ENCODE peak calls at places on chromosome 20, in four cellular contexts. J, T, Q and Y are unnamed samples.

GRCh38 chr20:5933802-5934436 is 16.4 kb downstream of the TRMT6 start:
- DNase-seq in J (no peak), Q (peak), T (peak), Y (peak)

GRCh38 chr20:34302312-34302722 is 838 bp downstream of the AHCY start:
- DNase-seq in J (no peak), T (no peak), Q (no peak), Y (no peak)

GRCh38 chr20:62916703-62917476 is 9.4 kb downstream of the DIDO1 start:
- DNase-seq in Q (no peak), T (no peak), J (no peak), Y (no peak)

GRCh38 chr20:23143098-23143497 is 57.0 kb upstream of the CD93 start:
- DNase-seq in J (peak), Q (peak), T (peak), Y (peak)

GRCh38 chr20:35277531-35278395 is at the start of gene MMP24OS:
- DNase-seq in T (peak), J (peak), Q (peak), Y (peak)

GRCh38 chr20:60131375-60131774 is 173.2 kb downstream of the CDH26 start:
- DNase-seq in Q (peak), T (peak), J (no peak), Y (no peak)

GRCh38 chr20:43846516-43846905 is 68.1 kb upstream of the TOX2 start:
- DNase-seq in J (no peak), Q (no peak), T (no peak), Y (no peak)

GRCh38 chr20:33169176-33169794 is 1.3 kb downstream of the BPIFA2 start:
- DNase-seq in Q (no peak), J (no peak), T (peak), Y (peak)

GRCh38 chr20:57092112-57092899 is 174.1 kb downstream of the BMP7 start:
- DNase-seq in Q (peak), J (peak), T (peak), Y (peak)

GRCh38 chr20:4369798-4370124 is 351.9 kb upstream of the PRND start:
- DNase-seq in T (peak), Q (peak), J (no peak), Y (no peak)

GRCh38 chr20:33316958-33317357 is 33.9 kb downstream of the BPIFB1 start:
- DNase-seq in J (no peak), T (no peak), Q (no peak), Y (no peak)

GRCh38 chr20:11246251-11246775 is 572.5 kb upstream of the JAG1 start:
- DNase-seq in T (peak), Q (peak), J (no peak), Y (no peak)

GRCh38 chr20:11379257-11380011 is 538.3 kb upstream of the BTBD3 start:
- DNase-seq in Q (peak), T (peak), J (no peak), Y (no peak)

GRCh38 chr20:19583532-19584175 is 174.4 kb upstream of the RIN2 start:
- DNase-seq in Q (peak), T (peak), J (peak), Y (peak)

GRCh38 chr20:61115627-61116026 is 136.4 kb upstream of the CDH4 start:
- DNase-seq in T (no peak), Q (no peak), J (no peak), Y (no peak)

GRCh38 chr20:1334761-1335160 is 5.8 kb upstream of the SDCBP2 start:
- DNase-seq in Q (peak), J (no peak), T (peak), Y (peak)

GRCh38 chr20:62138912-62139311 is 4.3 kb downstream of the PSMA7 start:
- DNase-seq in Q (no peak), J (no peak), T (no peak), Y (no peak)

GRCh38 chr20:51424270-51425041 is 118.1 kb downstream of the NFATC2 start:
- DNase-seq in Q (no peak), T (no peak), J (no peak), Y (no peak)

GRCh38 chr20:10916312-10916711 is 242.5 kb upstream of the JAG1 start:
- DNase-seq in J (no peak), Q (no peak), T (no peak), Y (no peak)

GRCh38 chr20:11432407-11432806 is 485.3 kb upstream of the BTBD3 start:
- DNase-seq in T (no peak), J (peak), Q (no peak), Y (no peak)

GRCh38 chr20:38649275-38649891 is 47.8 kb downstream of the ARHGAP40 start:
- DNase-seq in Q (no peak), J (no peak), T (peak), Y (peak)

GRCh38 chr20:61353996-61354390 is 101.9 kb downstream of the CDH4 start:
- DNase-seq in J (no peak), Q (no peak), T (no peak), Y (no peak)

GRCh38 chr20:58584881-58585752 is 66.0 kb upstream of the STX16 start:
- DNase-seq in J (no peak), T (no peak), Q (no peak), Y (no peak)

GRCh38 chr20:40953856-40954255 is 74.8 kb upstream of the TOP1 start:
- DNase-seq in Q (no peak), T (no peak), J (no peak), Y (no peak)

GRCh38 chr20:12925214-12925755 is 83.5 kb upstream of the SPTLC3 start:
- DNase-seq in Q (peak), T (peak), J (peak), Y (peak)